ENCODE peak calls at places on chromosomes 16 and 17, in ten cellular contexts. M, G, K, U, V, R, T, D, N and E are unnamed samples.

GRCh38 chr16:20073203-20074088 is at the start of gene GPR139:
- DNase-seq in V (no peak), K (no peak), U (no peak), G (no peak), D (no peak), M (no peak), N (no peak), R (no peak), T (no peak), E (no peak)

GRCh38 chr17:7207120-7208001 is 12.3 kb downstream of the DLG4 start:
- DNase-seq in D (no peak), G (no peak), T (no peak), K (no peak), U (no peak), M (no peak), V (no peak), R (no peak), N (no peak), E (no peak)

GRCh38 chr17:70523407-70523806 is 354.1 kb downstream of the KCNJ2 start:
- DNase-seq in D (no peak), N (no peak), K (no peak), U (no peak), R (no peak), T (no peak), M (no peak), V (no peak), G (no peak), E (no peak)

GRCh38 chr17:6328279-6328678 is 106.6 kb downstream of the AIPL1 start:
- DNase-seq in T (no peak), V (no peak), D (no peak), U (no peak), K (no peak), R (no peak), G (no peak), M (no peak), N (no peak), E (no peak)

GRCh38 chr16:22192261-22193133 is 13.6 kb upstream of the EEF2K start:
- DNase-seq in N (peak), T (peak), V (no peak), D (peak), R (peak), U (peak), K (peak), M (peak), G (peak), E (peak)

GRCh38 chr17:35433075-35433894 is 985 bp upstream of the SLFN12 start:
- DNase-seq in G (peak), N (peak), V (no peak), D (peak), R (peak), T (peak), M (peak), K (peak), U (peak), E (no peak)

GRCh38 chr17:56902350-56902749 is 11.5 kb downstream of the TRIM25 start:
- DNase-seq in M (peak), T (no peak), D (no peak), N (peak), U (no peak), R (no peak), G (peak), V (no peak), K (no peak), E (no peak)

GRCh38 chr17:62653831-62654829 is 26.7 kb downstream of the MRC2 start:
- DNase-seq in K (no peak), V (no peak), T (peak), G (no peak), D (peak), M (peak), R (no peak), U (no peak), N (peak), E (peak)

GRCh38 chr17:79501910-79502309 is 108.9 kb downstream of the RBFOX3 start:
- DNase-seq in U (no peak), G (no peak), R (no peak), T (no peak), N (no peak), V (no peak), M (no peak), K (no peak), D (no peak), E (no peak)

GRCh38 chr17:76529643-76530488 is 7.6 kb downstream of the CYGB start:
- DNase-seq in K (no peak), D (peak), M (peak), U (peak), G (no peak), V (no peak), R (peak), N (peak), T (peak), E (peak)

GRCh38 chr16:31476305-31477219 is 4.6 kb downstream of the TGFB1I1 start:
- DNase-seq in U (no peak), M (no peak), G (no peak), D (no peak), N (no peak), T (peak), K (peak), V (no peak), R (peak), E (peak)

GRCh38 chr16:13186813-13187212 is 285.4 kb downstream of the SHISA9 start:
- DNase-seq in T (no peak), D (no peak), U (no peak), M (no peak), R (no peak), K (no peak), G (no peak), N (no peak), V (no peak), E (no peak)

GRCh38 chr17:81865358-81865732 is 5.0 kb upstream of the P4HB start:
- DNase-seq in T (no peak), M (no peak), D (no peak), V (no peak), K (no peak), U (no peak), G (no peak), R (no peak), N (no peak), E (no peak)

GRCh38 chr17:1231456-1231855 is 38.8 kb upstream of the BHLHA9 start:
- DNase-seq in V (no peak), K (no peak), G (no peak), U (no peak), T (peak), R (peak), N (no peak), M (no peak), D (no peak), E (peak)